ENCODE peak calls at places on chromosome 16, in seven cellular contexts. R, N, Z, B, F, J and H are unnamed samples.

GRCh38 chr16:84308120-84308519 is 13.4 kb downstream of the WFDC1 start:
- DNase-seq in R (peak), N (peak), Z (peak), B (peak), F (peak), J (peak), H (peak)

GRCh38 chr16:60031751-60032150 is 1297.6 kb upstream of the GOT2 start:
- DNase-seq in R (no peak), N (no peak), Z (no peak), B (no peak), F (no peak), J (no peak), H (no peak)

GRCh38 chr16:556479-557173 is 3.6 kb upstream of the PRR35 start:
- DNase-seq in R (no peak), N (no peak), Z (no peak), B (peak), F (no peak), J (no peak), H (no peak)

GRCh38 chr16:23185661-23186060 is 3.1 kb downstream of the SCNN1G start:
- DNase-seq in R (no peak), N (no peak), Z (no peak), B (peak), F (no peak), J (no peak), H (no peak)

GRCh38 chr16:53821957-53822625 is 118.1 kb downstream of the FTO start:
- DNase-seq in R (no peak), N (no peak), Z (no peak), B (no peak), F (peak), J (no peak), H (no peak)

GRCh38 chr16:79372504-79373184 is 227.9 kb downstream of the MAF start:
- DNase-seq in R (no peak), N (no peak), Z (no peak), B (no peak), F (no peak), J (no peak), H (peak)

GRCh38 chr16:19704321-19705130 is 13.5 kb downstream of the KNOP1 start:
- DNase-seq in R (no peak), N (no peak), Z (no peak), B (no peak), F (peak), J (no peak), H (peak)

GRCh38 chr16:67207857-67208524 is 9.1 kb downstream of the ELMO3 start:
- DNase-seq in R (no peak), N (no peak), Z (no peak), B (peak), F (peak), J (no peak), H (no peak)

GRCh38 chr16:3457434-3458252 is 14.2 kb downstream of the NAA60 start:
- DNase-seq in R (peak), N (peak), Z (peak), B (peak), F (peak), J (peak), H (peak)

GRCh38 chr16:11341371-11341770 is 3.9 kb upstream of the RMI2 start:
- DNase-seq in R (no peak), N (no peak), Z (no peak), B (no peak), F (no peak), J (no peak), H (no peak)

GRCh38 chr16:83713597-83713996 is 94.2 kb upstream of the HSBP1 start:
- DNase-seq in R (no peak), N (peak), Z (peak), B (peak), F (no peak), J (no peak), H (no peak)

GRCh38 chr16:79752421-79752820 is 151.9 kb upstream of the MAF start:
- DNase-seq in R (no peak), N (no peak), Z (no peak), B (no peak), F (no peak), J (no peak), H (peak)

GRCh38 chr16:66661210-66661560 is 35.4 kb downstream of the CMTM4 start:
- DNase-seq in R (no peak), N (no peak), Z (no peak), B (peak), F (no peak), J (no peak), H (no peak)

GRCh38 chr16:82146957-82147356 is 23.1 kb downstream of the MPHOSPH6 start:
- DNase-seq in R (no peak), N (no peak), Z (no peak), B (no peak), F (no peak), J (no peak), H (no peak)

GRCh38 chr16:7458144-7458543 is 125.5 kb downstream of the RBFOX1 start:
- DNase-seq in R (no peak), N (no peak), Z (no peak), B (no peak), F (no peak), J (no peak), H (no peak)

GRCh38 chr16:84084570-84085270 is 32.0 kb downstream of the MBTPS1 start:
- DNase-seq in R (peak), N (peak), Z (peak), B (peak), F (peak), J (peak), H (peak)

GRCh38 chr16:84724619-84725307 is 25.0 kb downstream of the USP10 start:
- DNase-seq in R (no peak), N (no peak), Z (peak), B (no peak), F (no peak), J (no peak), H (no peak)

GRCh38 chr16:49483651-49484451 is 110.2 kb downstream of the C16orf78 start:
- DNase-seq in R (no peak), N (peak), Z (peak), B (no peak), F (no peak), J (no peak), H (no peak)

DNA sequence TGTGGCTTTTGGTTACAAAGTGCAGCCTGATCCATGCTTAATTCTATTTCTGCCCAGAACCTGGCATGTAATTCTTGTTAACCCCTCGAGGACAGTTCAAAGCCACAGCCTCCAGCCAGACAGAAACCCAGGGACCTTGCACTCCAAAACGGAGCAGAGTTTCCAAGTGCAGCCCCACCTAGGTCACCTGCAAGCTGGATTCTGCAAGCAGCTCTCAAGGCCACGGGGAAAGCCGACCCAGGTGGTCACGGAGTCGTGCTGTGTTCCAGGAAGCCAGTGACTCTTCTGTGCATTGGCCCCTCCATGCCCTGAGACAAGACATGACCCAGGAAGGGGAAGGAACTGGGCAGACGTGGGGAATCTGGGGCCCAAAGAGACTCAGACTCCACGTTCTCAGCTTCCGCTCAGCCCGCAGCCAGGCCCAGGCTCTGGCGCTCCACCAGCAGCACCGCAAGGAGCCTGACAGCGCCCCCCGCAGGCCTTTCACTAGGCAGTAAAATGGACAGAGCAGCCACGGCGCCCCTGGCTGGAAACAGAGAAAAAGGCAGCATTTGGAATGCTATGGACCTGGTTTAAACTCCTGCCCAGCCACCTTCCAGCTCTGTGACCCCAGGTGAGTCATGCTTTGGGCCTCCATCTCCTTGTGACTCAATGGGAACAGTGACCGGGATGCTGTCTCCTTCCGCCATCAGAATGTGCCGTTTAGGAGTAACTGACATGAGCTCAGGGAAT is 27.3 kb upstream of the GSG1L start:
- DNase-seq in R (no peak), N (peak), Z (no peak), B (peak), F (peak), J (peak), H (no peak)
- H3K27ac ChIP-seq in R (no peak), N (peak), Z (no peak), B (no peak), F (no peak), J (no peak), H (no peak)

GRCh38 chr16:68235105-68235881 is 634 bp downstream of the ESRP2 start:
- DNase-seq in R (no peak), N (peak), Z (no peak), B (no peak), F (peak), J (peak), H (peak)

GRCh38 chr16:68234188-68235104 is 1.5 kb downstream of the ESRP2 start:
- DNase-seq in R (peak), N (peak), Z (no peak), B (no peak), F (peak), J (no peak), H (peak)

GRCh38 chr16:68237243-68238028 is 1.5 kb upstream of the ESRP2 start:
- DNase-seq in R (peak), N (peak), Z (peak), B (peak), F (peak), J (peak), H (peak)

GRCh38 chr16:68236804-68237242 is 896 bp upstream of the ESRP2 start:
- DNase-seq in R (no peak), N (peak), Z (no peak), B (no peak), F (no peak), J (peak), H (no peak)

DNA sequence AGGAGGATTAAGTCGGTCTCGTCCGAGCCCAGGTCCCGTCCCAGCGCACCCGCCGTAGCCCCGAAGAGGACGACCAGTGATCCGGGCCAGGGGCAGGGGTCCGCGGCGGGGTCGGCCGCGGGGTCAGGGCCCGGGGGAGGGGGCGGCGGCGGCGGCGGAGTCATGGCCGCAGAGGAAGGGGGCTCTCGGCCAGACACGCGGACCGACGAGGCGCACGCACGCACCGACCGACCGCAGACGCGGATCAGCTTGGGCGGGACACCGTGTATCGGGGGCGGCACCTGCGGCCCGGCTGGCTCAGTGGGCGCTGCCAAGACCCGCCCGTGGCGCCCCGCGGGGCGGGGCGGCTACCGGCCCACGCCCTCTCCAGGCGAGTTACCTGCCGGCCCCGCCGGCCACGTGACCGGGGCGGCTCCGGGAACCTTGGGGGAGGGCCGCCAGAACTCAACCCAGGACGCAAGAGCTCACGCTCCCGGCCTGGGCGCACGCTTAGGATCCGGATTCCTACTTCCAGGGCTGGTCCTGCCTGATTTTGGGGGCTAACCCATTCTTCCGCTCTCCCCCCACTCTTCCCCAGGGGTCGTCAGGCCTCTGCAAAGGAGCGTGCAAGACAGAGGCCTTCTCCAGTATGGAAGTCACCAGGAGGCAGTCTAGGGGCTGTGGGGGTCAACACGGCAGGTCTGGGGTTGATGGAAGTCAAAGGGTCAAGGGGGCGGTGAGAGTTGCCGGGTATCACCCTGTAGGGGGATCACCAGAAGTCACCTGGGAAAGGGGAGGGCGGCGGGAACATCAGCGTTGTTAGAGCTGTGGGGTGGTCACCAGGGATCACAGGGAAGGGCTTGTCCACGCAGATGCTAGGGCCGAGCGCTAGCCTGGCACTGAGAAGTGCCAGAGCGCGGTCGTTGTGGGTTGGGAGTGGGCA is at the start of gene ESRP2:
- DNase-seq in R (peak), N (peak), Z (no peak), B (peak), F (peak), J (peak), H (peak)
- TF ChIP-seq EZH2phosphoT487 in R (no peak), N (no peak), Z (no peak), B (no peak), F (peak), J (no peak), H (no peak)

DNA sequence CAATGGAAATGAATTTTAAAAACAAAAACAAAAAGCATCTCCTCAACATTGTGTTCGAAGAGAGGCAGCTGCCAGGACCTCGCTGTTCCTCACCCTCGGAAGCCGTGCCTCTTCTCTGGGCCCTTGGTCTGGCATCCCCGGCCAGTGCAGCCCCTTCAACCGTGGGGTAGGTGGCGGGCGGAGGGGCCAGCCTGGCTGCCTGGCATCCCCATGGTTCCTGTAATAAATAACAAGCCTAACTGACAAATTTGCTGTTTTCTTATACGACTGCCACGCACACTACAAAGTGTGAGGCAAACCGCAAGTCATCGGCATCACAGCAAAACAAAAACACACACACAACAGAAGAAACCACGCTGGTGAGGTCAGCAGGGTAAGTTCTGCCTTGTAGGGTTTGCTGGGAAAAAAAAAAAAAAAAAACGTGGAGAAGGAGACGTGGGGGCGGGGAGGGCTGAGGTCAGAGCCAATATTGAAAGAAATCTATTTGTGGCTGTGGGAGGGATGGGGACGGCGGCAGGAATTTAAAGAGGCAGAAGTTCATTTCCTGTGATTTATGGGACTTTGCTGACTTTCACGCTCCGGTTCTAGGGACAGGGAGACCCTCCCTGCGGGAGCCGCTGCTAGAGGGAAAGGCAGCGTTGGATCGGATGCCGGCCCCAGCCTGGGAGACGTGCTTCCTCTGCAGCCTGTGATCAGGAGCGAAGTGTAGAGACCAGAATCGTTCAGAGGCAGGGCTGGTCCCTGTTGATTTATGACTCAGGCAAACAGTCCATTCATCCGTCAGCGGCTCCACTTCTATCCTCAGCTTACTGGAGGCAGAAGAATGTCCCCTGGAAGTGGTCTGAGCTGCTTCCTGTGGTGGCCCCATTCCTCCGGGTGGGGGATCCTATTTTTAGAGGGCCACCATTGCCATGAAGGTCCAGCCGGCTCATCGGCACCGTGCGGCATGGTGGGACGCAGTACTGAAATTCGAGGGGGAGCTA is 162.8 kb downstream of the FOXL1 start:
- DNase-seq in R (no peak), N (peak), Z (no peak), B (no peak), F (peak), J (peak), H (peak)
- H3K27ac ChIP-seq in R (no peak), N (peak), Z (no peak), B (peak), F (peak), J (no peak), H (peak)

DNA sequence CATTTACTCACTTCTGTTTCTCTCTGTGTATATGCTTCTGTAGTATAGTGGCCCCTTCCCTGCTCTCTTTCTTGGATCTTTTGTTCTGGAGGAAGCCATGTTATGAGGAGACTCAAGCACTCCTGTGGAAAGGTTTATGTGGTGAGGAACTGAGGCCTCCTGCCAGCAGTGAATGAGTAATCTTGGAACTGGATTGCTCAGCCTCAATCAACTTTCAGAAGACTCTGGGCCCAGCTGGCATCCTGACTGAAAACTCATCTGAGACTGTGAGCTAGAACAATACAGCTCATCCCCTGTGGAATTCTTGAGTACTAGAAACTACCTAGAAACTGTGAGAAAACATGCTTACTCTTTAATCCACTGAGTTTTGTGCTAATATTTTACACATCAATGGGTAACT is 133.1 kb upstream of the ZKSCAN2 start:
- DNase-seq in R (no peak), N (no peak), Z (no peak), B (no peak), F (no peak), J (no peak), H (no peak)
- TF ChIP-seq EZH2phosphoT487 in R (no peak), N (no peak), Z (no peak), B (no peak), F (no peak), J (no peak), H (no peak)

GRCh38 chr16:4475880-4476790 is at the start of gene HMOX2:
- DNase-seq in R (peak), N (peak), Z (peak), B (peak), F (peak), J (peak), H (peak)

GRCh38 chr16:4474192-4474961 is at the start of gene NMRAL1:
- DNase-seq in R (peak), N (peak), Z (peak), B (peak), F (peak), J (peak), H (peak)

GRCh38 chr16:4481965-4482364 is 5.8 kb downstream of the HMOX2 start:
- DNase-seq in R (no peak), N (no peak), Z (no peak), B (no peak), F (no peak), J (no peak), H (no peak)

GRCh38 chr16:4481526-4481925 is 5.3 kb downstream of the HMOX2 start:
- DNase-seq in R (no peak), N (no peak), Z (no peak), B (no peak), F (no peak), J (no peak), H (no peak)

GRCh38 chr16:4477966-4478365 is 1.8 kb downstream of the HMOX2 start:
- DNase-seq in R (peak), N (peak), Z (peak), B (peak), F (peak), J (peak), H (no peak)
- H3K27ac ChIP-seq in R (peak), N (no peak), Z (no peak), B (peak), F (no peak), J (no peak), H (peak)

GRCh38 chr16:57025941-57026777 is 36.8 kb downstream of the NLRC5 start:
- DNase-seq in R (no peak), N (no peak), Z (no peak), B (no peak), F (no peak), J (no peak), H (no peak)

GRCh38 chr16:57024894-57025680 is 35.7 kb downstream of the NLRC5 start:
- DNase-seq in R (no peak), N (no peak), Z (no peak), B (no peak), F (no peak), J (no peak), H (no peak)

GRCh38 chr16:57022445-57022844 is 33.1 kb downstream of the NLRC5 start:
- DNase-seq in R (no peak), N (no peak), Z (no peak), B (no peak), F (no peak), J (no peak), H (no peak)

GRCh38 chr16:57021693-57022092 is 32.3 kb downstream of the NLRC5 start:
- DNase-seq in R (no peak), N (no peak), Z (no peak), B (no peak), F (no peak), J (no peak), H (no peak)

DNA sequence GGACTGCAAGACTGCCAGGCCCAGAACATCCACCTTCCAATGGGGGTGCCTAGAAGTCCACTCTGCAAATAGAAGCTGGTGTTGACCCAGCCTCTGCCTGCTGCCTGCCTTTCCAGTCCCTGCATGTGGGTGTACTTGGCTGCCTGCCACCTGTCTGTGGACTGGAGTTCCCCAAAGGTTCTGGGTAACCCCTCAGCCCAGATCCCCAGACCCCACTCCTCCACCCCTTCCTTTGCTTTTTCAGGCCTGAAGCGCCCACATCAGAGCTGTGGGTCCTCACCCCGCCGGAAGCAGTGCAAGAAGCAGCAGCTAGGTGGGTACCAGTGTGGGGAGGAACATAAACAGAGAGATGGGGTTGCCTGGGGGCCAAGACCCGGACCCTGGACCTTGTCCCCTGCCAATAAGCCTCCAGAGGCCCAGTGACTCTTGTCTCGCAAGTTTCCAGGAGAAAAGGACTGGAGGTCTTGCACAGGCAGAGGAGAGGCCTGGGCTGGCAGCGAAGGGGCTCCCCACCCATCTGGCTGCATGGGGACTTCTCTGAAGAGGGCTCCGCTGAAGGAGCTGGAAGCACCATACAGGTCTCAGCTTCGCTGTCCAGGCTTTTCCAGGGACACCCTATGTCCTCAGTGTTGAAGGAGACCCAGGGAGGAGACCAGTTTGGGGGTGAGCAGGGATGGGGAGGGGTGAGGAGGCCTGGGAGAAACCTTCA is 34.3 kb downstream of the NLRC5 start:
- DNase-seq in R (no peak), N (no peak), Z (no peak), B (no peak), F (no peak), J (no peak), H (no peak)
- TF ChIP-seq EZH2phosphoT487 in R (no peak), N (no peak), Z (no peak), B (no peak), F (no peak), J (no peak), H (no peak)

GRCh38 chr16:30841332-30841731 is 52.5 kb downstream of the BCL7C start:
- DNase-seq in R (no peak), N (no peak), Z (no peak), B (no peak), F (no peak), J (no peak), H (no peak)
- H3K27ac ChIP-seq in R (no peak), N (no peak), Z (no peak), B (no peak), F (no peak), J (no peak), H (no peak)

GRCh38 chr16:2022723-2023097 is 3.1 kb downstream of the NPW start:
- DNase-seq in R (no peak), N (peak), Z (peak), B (peak), F (peak), J (peak), H (peak)
- TF ChIP-seq EZH2phosphoT487 in R (no peak), N (no peak), Z (no peak), B (no peak), F (no peak), J (no peak), H (no peak)